ENCODE peak calls at places on chromosomes 12 and 14, in ten cellular contexts. One of them, this sample, is unnamed.

GRCh38 chr14:94088516-94088915 is 7.4 kb downstream of the IFI27L1 start:
- DNase-seq in A172: peak
- DNase-seq in renal cortical epithelial cell: no peak
- DNase-seq in EL: peak
- DNase-seq in hypothalamus: no peak
- DNase-seq in GM10248: no peak
- DNase-seq in HCEC 1CT: peak
- DNase-seq in fibroblast of mammary gland: peak
- DNase-seq in CD4-positive, CD25-positive, alpha-beta regulatory T cell: no peak
- DNase-seq in right cardiac atrium: no peak
- DNase-seq in this sample: peak

GRCh38 chr12:109777544-109777943 is 55.7 kb downstream of the TRPV4 start:
- DNase-seq in renal cortical epithelial cell: no peak
- DNase-seq in A172: peak
- DNase-seq in GM10248: peak
- DNase-seq in right cardiac atrium: no peak
- DNase-seq in CD4-positive, CD25-positive, alpha-beta regulatory T cell: no peak
- DNase-seq in EL: peak
- DNase-seq in HCEC 1CT: peak
- DNase-seq in fibroblast of mammary gland: peak
- DNase-seq in hypothalamus: no peak
- DNase-seq in this sample: peak

GRCh38 chr12:109698820-109699219 is 14.8 kb upstream of the FAM222A start:
- DNase-seq in hypothalamus: no peak
- DNase-seq in renal cortical epithelial cell: no peak
- DNase-seq in HCEC 1CT: no peak
- DNase-seq in EL: no peak
- DNase-seq in A172: no peak
- DNase-seq in right cardiac atrium: no peak
- DNase-seq in fibroblast of mammary gland: no peak
- DNase-seq in CD4-positive, CD25-positive, alpha-beta regulatory T cell: no peak
- DNase-seq in GM10248: no peak
- DNase-seq in this sample: no peak

GRCh38 chr14:61426048-61426447 is 104.7 kb downstream of the PRKCH start:
- DNase-seq in hypothalamus: no peak
- DNase-seq in renal cortical epithelial cell: no peak
- DNase-seq in GM10248: no peak
- DNase-seq in CD4-positive, CD25-positive, alpha-beta regulatory T cell: no peak
- DNase-seq in right cardiac atrium: no peak
- DNase-seq in HCEC 1CT: no peak
- DNase-seq in fibroblast of mammary gland: no peak
- DNase-seq in A172: no peak
- DNase-seq in EL: no peak
- DNase-seq in this sample: no peak

GRCh38 chr14:95340201-95340697 is 20.5 kb upstream of the CLMN start:
- DNase-seq in CD4-positive, CD25-positive, alpha-beta regulatory T cell: no peak
- DNase-seq in HCEC 1CT: no peak
- DNase-seq in A172: no peak
- DNase-seq in EL: no peak
- DNase-seq in fibroblast of mammary gland: no peak
- DNase-seq in hypothalamus: no peak
- DNase-seq in GM10248: no peak
- DNase-seq in right cardiac atrium: no peak
- DNase-seq in renal cortical epithelial cell: peak
- DNase-seq in this sample: no peak

GRCh38 chr14:68797180-68797670 is 4.4 kb upstream of the ZFP36L1 start:
- DNase-seq in fibroblast of mammary gland: no peak
- DNase-seq in hypothalamus: no peak
- DNase-seq in A172: no peak
- DNase-seq in CD4-positive, CD25-positive, alpha-beta regulatory T cell: no peak
- DNase-seq in renal cortical epithelial cell: no peak
- DNase-seq in right cardiac atrium: no peak
- DNase-seq in GM10248: no peak
- DNase-seq in HCEC 1CT: no peak
- DNase-seq in EL: no peak
- DNase-seq in this sample: no peak

GRCh38 chr12:47990351-47991105 is 13.7 kb downstream of the COL2A1 start:
- DNase-seq in GM10248: peak
- DNase-seq in right cardiac atrium: no peak
- DNase-seq in EL: no peak
- DNase-seq in hypothalamus: no peak
- DNase-seq in HCEC 1CT: peak
- DNase-seq in CD4-positive, CD25-positive, alpha-beta regulatory T cell: no peak
- DNase-seq in renal cortical epithelial cell: no peak
- DNase-seq in fibroblast of mammary gland: peak
- DNase-seq in A172: no peak
- DNase-seq in this sample: no peak

GRCh38 chr12:66960704-66961690 is 282.1 kb upstream of the GRIP1 start:
- DNase-seq in CD4-positive, CD25-positive, alpha-beta regulatory T cell: no peak
- DNase-seq in right cardiac atrium: no peak
- DNase-seq in GM10248: no peak
- DNase-seq in renal cortical epithelial cell: peak
- DNase-seq in fibroblast of mammary gland: peak
- DNase-seq in EL: no peak
- DNase-seq in A172: no peak
- DNase-seq in HCEC 1CT: no peak
- DNase-seq in hypothalamus: no peak
- DNase-seq in this sample: no peak

GRCh38 chr12:120642086-120642485 is 1.7 kb downstream of the CABP1 start:
- DNase-seq in renal cortical epithelial cell: no peak
- DNase-seq in fibroblast of mammary gland: no peak
- DNase-seq in GM10248: no peak
- DNase-seq in CD4-positive, CD25-positive, alpha-beta regulatory T cell: no peak
- DNase-seq in EL: no peak
- DNase-seq in right cardiac atrium: no peak
- DNase-seq in A172: no peak
- DNase-seq in hypothalamus: no peak
- DNase-seq in HCEC 1CT: no peak
- DNase-seq in this sample: no peak

GRCh38 chr14:97380539-97380941 is 583.4 kb downstream of the VRK1 start:
- DNase-seq in A172: no peak
- DNase-seq in fibroblast of mammary gland: no peak
- DNase-seq in HCEC 1CT: no peak
- DNase-seq in GM10248: no peak
- DNase-seq in hypothalamus: no peak
- DNase-seq in EL: no peak
- DNase-seq in CD4-positive, CD25-positive, alpha-beta regulatory T cell: no peak
- DNase-seq in renal cortical epithelial cell: peak
- DNase-seq in right cardiac atrium: no peak
- DNase-seq in this sample: no peak